ENCODE peak calls at places on chromosome 2, in four cellular contexts. One of them, this sample, is unnamed.
A peak's percentile ranks its signal among the peaks of the same experiment; 100 is the strongest.

GRCh38 chr2:47360937-47361336 is 42.0 kb upstream of the MSH2 start:
- DNase-seq in HCT116: no peak
- DNase-seq in B cell: no peak
- DNase-seq in lung: no peak
- DNase-seq in this sample: no peak

GRCh38 chr2:30664761-30665358 is 142.4 kb downstream of the CAPN13 start:
- DNase-seq in HCT116: peak; percentile 76
- DNase-seq in B cell: no peak
- DNase-seq in lung: peak; percentile 24
- DNase-seq in this sample: peak; percentile 89

GRCh38 chr2:36389081-36389480 is 33.5 kb downstream of the CRIM1 start:
- DNase-seq in HCT116: no peak
- DNase-seq in B cell: no peak
- DNase-seq in lung: no peak
- DNase-seq in this sample: no peak

GRCh38 chr2:219293736-219294201 is 14.6 kb downstream of the DNAJB2 start:
- DNase-seq in HCT116: no peak
- DNase-seq in B cell: no peak
- DNase-seq in lung: no peak
- DNase-seq in this sample: no peak

GRCh38 chr2:15941483-15941853 is 1.1 kb downstream of the MYCN start:
- DNase-seq in HCT116: no peak
- DNase-seq in B cell: no peak
- DNase-seq in lung: no peak
- DNase-seq in this sample: no peak

GRCh38 chr2:48249631-48250473 is 280.1 kb upstream of the STON1 start:
- DNase-seq in HCT116: no peak
- DNase-seq in B cell: no peak
- DNase-seq in lung: no peak
- DNase-seq in this sample: peak; percentile 64

GRCh38 chr2:134727385-134727784 is 8.6 kb upstream of the TMEM163 start:
- DNase-seq in HCT116: no peak
- DNase-seq in B cell: no peak
- DNase-seq in lung: no peak
- DNase-seq in this sample: peak; percentile 31

GRCh38 chr2:2010266-2010665 is 266.0 kb upstream of the PXDN start:
- DNase-seq in HCT116: no peak
- DNase-seq in B cell: no peak
- DNase-seq in lung: no peak
- DNase-seq in this sample: no peak

GRCh38 chr2:72367530-72368225 is 220.0 kb upstream of the CYP26B1 start:
- DNase-seq in HCT116: peak; percentile 82
- DNase-seq in B cell: no peak
- DNase-seq in lung: peak; percentile 50
- DNase-seq in this sample: peak; percentile 100

GRCh38 chr2:60884795-60885194 is 3.4 kb downstream of the REL start:
- DNase-seq in HCT116: no peak
- DNase-seq in B cell: no peak
- DNase-seq in lung: no peak
- DNase-seq in this sample: peak; percentile 42

GRCh38 chr2:85785871-85786270 is 32.1 kb downstream of the ATOH8 start:
- DNase-seq in HCT116: no peak
- DNase-seq in B cell: no peak
- DNase-seq in lung: no peak
- DNase-seq in this sample: no peak

GRCh38 chr2:55357164-55357563 is 62.5 kb downstream of the CCDC88A start:
- DNase-seq in HCT116: no peak
- DNase-seq in B cell: no peak
- DNase-seq in lung: no peak
- DNase-seq in this sample: no peak

GRCh38 chr2:239609583-239610310 is 208.9 kb upstream of the HDAC4 start:
- DNase-seq in HCT116: no peak
- DNase-seq in B cell: no peak
- DNase-seq in lung: no peak
- DNase-seq in this sample: no peak

GRCh38 chr2:100796499-100797100 is 23.3 kb upstream of the NPAS2 start:
- DNase-seq in HCT116: no peak
- DNase-seq in B cell: no peak
- DNase-seq in lung: no peak
- DNase-seq in this sample: peak; percentile 37

GRCh38 chr2:48715042-48715899 is 40.3 kb downstream of the LHCGR start:
- DNase-seq in HCT116: no peak
- DNase-seq in B cell: no peak
- DNase-seq in lung: peak; percentile 53
- DNase-seq in this sample: peak; percentile 87

GRCh38 chr2:200405599-200406298 is 99.3 kb downstream of the SPATS2L start:
- DNase-seq in HCT116: peak; percentile 93
- DNase-seq in B cell: no peak
- DNase-seq in lung: no peak
- DNase-seq in this sample: peak; percentile 80

GRCh38 chr2:65232636-65233035 is 5.0 kb downstream of the ACTR2 start:
- DNase-seq in HCT116: no peak
- DNase-seq in B cell: no peak
- DNase-seq in lung: no peak
- DNase-seq in this sample: peak; percentile 46

GRCh38 chr2:151347904-151348303 is 9.5 kb upstream of the TNFAIP6 start:
- DNase-seq in HCT116: no peak
- DNase-seq in B cell: no peak
- DNase-seq in lung: no peak
- DNase-seq in this sample: no peak

GRCh38 chr2:96540136-96540535 is 3.6 kb downstream of the ARID5A start:
- DNase-seq in HCT116: no peak
- DNase-seq in B cell: no peak
- DNase-seq in lung: no peak
- DNase-seq in this sample: peak; percentile 79

GRCh38 chr2:128388414-128389032 is 69.9 kb upstream of the HS6ST1 start:
- DNase-seq in HCT116: no peak
- DNase-seq in B cell: no peak
- DNase-seq in lung: no peak
- DNase-seq in this sample: no peak

GRCh38 chr2:6785511-6785910 is 80.2 kb downstream of the CMPK2 start:
- DNase-seq in HCT116: no peak
- DNase-seq in B cell: no peak
- DNase-seq in lung: no peak
- DNase-seq in this sample: no peak

GRCh38 chr2:48551548-48551947 is 21.6 kb downstream of the STON1 start:
- DNase-seq in HCT116: no peak
- DNase-seq in B cell: no peak
- DNase-seq in lung: no peak
- DNase-seq in this sample: peak; percentile 59

GRCh38 chr2:60739156-60739555 is 16.9 kb upstream of the PAPOLG start:
- DNase-seq in HCT116: no peak
- DNase-seq in B cell: no peak
- DNase-seq in lung: no peak
- DNase-seq in this sample: no peak

GRCh38 chr2:18345848-18346247 is 214.6 kb downstream of the RDH14 start:
- DNase-seq in HCT116: no peak
- DNase-seq in B cell: no peak
- DNase-seq in lung: peak; percentile 78
- DNase-seq in this sample: no peak

GRCh38 chr2:80489718-80490117 is 185.2 kb upstream of the LRRTM1 start:
- DNase-seq in HCT116: no peak
- DNase-seq in B cell: no peak
- DNase-seq in lung: no peak
- DNase-seq in this sample: peak; percentile 84

GRCh38 chr2:232535761-232536530 is 3.5 kb upstream of the CHRNG start:
- DNase-seq in HCT116: no peak
- DNase-seq in B cell: no peak
- DNase-seq in lung: no peak
- DNase-seq in this sample: no peak

GRCh38 chr2:36615214-36615613 is 17.2 kb upstream of the FEZ2 start:
- DNase-seq in HCT116: no peak
- DNase-seq in B cell: no peak
- DNase-seq in lung: no peak
- DNase-seq in this sample: peak; percentile 54

GRCh38 chr2:225683258-225683657 is 283.7 kb downstream of the NYAP2 start:
- DNase-seq in HCT116: no peak
- DNase-seq in B cell: no peak
- DNase-seq in lung: no peak
- DNase-seq in this sample: no peak

GRCh38 chr2:110114007-110114591 is 1.5 kb downstream of the MALL start:
- DNase-seq in HCT116: peak; percentile 59
- DNase-seq in B cell: no peak
- DNase-seq in lung: peak; percentile 72
- DNase-seq in this sample: peak; percentile 73

GRCh38 chr2:158567208-158567607 is 110.5 kb downstream of the PKP4 start:
- DNase-seq in HCT116: no peak
- DNase-seq in B cell: no peak
- DNase-seq in lung: no peak
- DNase-seq in this sample: no peak

GRCh38 chr2:97656905-97657587 is 6.8 kb downstream of the ACTR1B start:
- DNase-seq in HCT116: no peak
- DNase-seq in B cell: no peak
- DNase-seq in lung: no peak
- DNase-seq in this sample: no peak

GRCh38 chr2:144424559-144425240 is 95.2 kb downstream of the ZEB2 start:
- DNase-seq in HCT116: no peak
- DNase-seq in B cell: no peak
- DNase-seq in lung: no peak
- DNase-seq in this sample: no peak

GRCh38 chr2:102131564-102131963 is 11.0 kb upstream of the IL1R1 start:
- DNase-seq in HCT116: no peak
- DNase-seq in B cell: no peak
- DNase-seq in lung: no peak
- DNase-seq in this sample: no peak

GRCh38 chr2:44087714-44088092 is 81.0 kb upstream of the PPM1B start:
- DNase-seq in HCT116: no peak
- DNase-seq in B cell: no peak
- DNase-seq in lung: no peak
- DNase-seq in this sample: no peak

GRCh38 chr2:185279999-185280398 is 458.6 kb upstream of the FSIP2 start:
- DNase-seq in HCT116: no peak
- DNase-seq in B cell: no peak
- DNase-seq in lung: no peak
- DNase-seq in this sample: peak; percentile 30
- TF ChIP-seq CTCF in HCT116: peak; percentile 45
- TF ChIP-seq CTCF in B cell: no peak
- TF ChIP-seq CTCF in lung: no peak
- TF ChIP-seq CTCF in this sample: peak; percentile 55

DNA sequence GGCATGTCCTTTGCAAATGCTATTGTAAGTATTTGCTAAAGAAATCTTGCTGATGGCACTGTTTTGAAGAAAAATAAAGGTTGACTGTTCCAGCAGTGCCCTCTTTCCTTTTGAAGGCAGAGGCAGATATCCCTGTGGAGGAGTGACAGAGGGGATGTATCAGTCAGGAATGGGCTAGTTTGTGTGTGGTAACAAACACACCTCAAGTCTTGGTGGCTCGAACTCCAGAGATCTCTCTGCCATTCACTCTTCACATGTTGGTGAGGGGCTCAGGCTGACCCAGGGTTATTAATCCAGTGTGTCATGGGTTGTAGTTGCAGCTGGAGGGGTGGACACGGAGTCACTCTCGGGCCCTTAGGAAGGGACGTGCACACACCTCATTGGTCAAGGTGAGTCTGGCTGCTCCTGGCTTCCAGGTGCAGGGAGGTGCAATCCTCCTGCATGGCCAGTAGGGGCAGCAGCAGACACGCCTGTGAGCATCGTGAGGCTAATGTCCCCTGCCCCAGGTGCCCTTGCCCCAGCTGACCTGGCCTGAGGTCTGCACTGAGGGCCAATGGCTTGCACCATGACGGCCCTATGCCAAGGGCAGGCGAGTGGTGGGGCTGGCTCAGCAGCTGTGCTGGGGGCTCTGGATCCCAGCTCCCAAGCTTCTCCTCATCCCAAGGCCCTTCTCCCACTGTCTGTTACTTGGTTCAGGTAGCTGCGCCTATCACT is 146.5 kb downstream of the ASB1 start:
- DNase-seq in HCT116: peak; percentile 39
- DNase-seq in B cell: no peak
- DNase-seq in lung: no peak
- DNase-seq in this sample: peak; percentile 21
- TF ChIP-seq CTCF in HCT116: peak; percentile 23
- TF ChIP-seq CTCF in B cell: peak; percentile 57
- TF ChIP-seq CTCF in lung: peak; percentile 8
- TF ChIP-seq CTCF in this sample: peak; percentile 43

GRCh38 chr2:68779595-68779994 is 45.0 kb downstream of the ARHGAP25 start:
- DNase-seq in HCT116: no peak
- DNase-seq in B cell: no peak
- DNase-seq in lung: no peak
- DNase-seq in this sample: no peak

GRCh38 chr2:68772109-68772508 is 37.5 kb downstream of the ARHGAP25 start:
- DNase-seq in HCT116: no peak
- DNase-seq in B cell: no peak
- DNase-seq in lung: no peak
- DNase-seq in this sample: no peak

GRCh38 chr2:68775272-68775847 is 40.7 kb downstream of the ARHGAP25 start:
- DNase-seq in HCT116: no peak
- DNase-seq in B cell: no peak
- DNase-seq in lung: no peak
- DNase-seq in this sample: no peak

GRCh38 chr2:68774569-68775271 is 40.1 kb downstream of the ARHGAP25 start:
- DNase-seq in HCT116: no peak
- DNase-seq in B cell: peak; percentile 90
- DNase-seq in lung: peak; percentile 72
- DNase-seq in this sample: no peak

DNA sequence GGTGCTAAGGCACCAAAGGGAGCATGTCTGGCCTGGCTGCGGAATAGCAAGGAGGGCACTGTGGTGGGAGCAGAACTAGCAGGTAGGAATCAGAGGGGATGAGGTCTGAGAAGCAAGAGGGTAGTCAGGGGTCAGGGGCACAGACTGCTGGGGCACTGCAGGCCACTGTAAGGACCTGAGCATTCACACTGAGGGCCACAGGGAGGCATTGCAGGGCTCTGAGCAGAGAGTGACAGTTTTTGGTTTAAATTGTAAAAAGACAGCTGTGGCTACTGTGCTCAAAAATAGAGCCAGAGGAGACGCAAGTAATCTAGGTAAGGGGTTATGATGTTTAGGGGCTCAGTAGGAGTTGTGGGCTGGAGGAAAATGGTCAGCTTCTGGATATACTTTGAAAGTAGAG is 41.5 kb downstream of the ARHGAP25 start:
- DNase-seq in HCT116: no peak
- DNase-seq in B cell: no peak
- DNase-seq in lung: no peak
- DNase-seq in this sample: no peak
- TF ChIP-seq CTCF in HCT116: peak; percentile 3
- TF ChIP-seq CTCF in B cell: peak; percentile 39
- TF ChIP-seq CTCF in lung: no peak
- TF ChIP-seq CTCF in this sample: no peak

GRCh38 chr2:122186761-122187222 is 431.3 kb downstream of the TSN start:
- DNase-seq in HCT116: no peak
- DNase-seq in B cell: no peak
- DNase-seq in lung: no peak
- DNase-seq in this sample: no peak

GRCh38 chr2:122194546-122194945 is 439.1 kb downstream of the TSN start:
- DNase-seq in HCT116: no peak
- DNase-seq in B cell: no peak
- DNase-seq in lung: no peak
- DNase-seq in this sample: no peak

GRCh38 chr2:122193622-122194021 is 438.2 kb downstream of the TSN start:
- DNase-seq in HCT116: no peak
- DNase-seq in B cell: no peak
- DNase-seq in lung: no peak
- DNase-seq in this sample: peak; percentile 68

GRCh38 chr2:122191331-122191730 is 435.9 kb downstream of the TSN start:
- DNase-seq in HCT116: peak; percentile 2
- DNase-seq in B cell: no peak
- DNase-seq in lung: peak; percentile 30
- DNase-seq in this sample: peak; percentile 78
- TF ChIP-seq CTCF in HCT116: peak; percentile 12
- TF ChIP-seq CTCF in B cell: no peak
- TF ChIP-seq CTCF in lung: no peak
- TF ChIP-seq CTCF in this sample: peak; percentile 34

GRCh38 chr2:118844261-118845004 is 3.0 kb downstream of the EN1 start:
- DNase-seq in HCT116: no peak
- DNase-seq in B cell: no peak
- DNase-seq in lung: no peak
- DNase-seq in this sample: no peak
- TF ChIP-seq CTCF in HCT116: no peak
- TF ChIP-seq CTCF in B cell: no peak
- TF ChIP-seq CTCF in lung: no peak
- TF ChIP-seq CTCF in this sample: no peak